ENCODE peak calls at places on chromosome 18, in five cellular contexts. B, V, J, K and Z are unnamed samples.

GRCh38 chr18:45166341-45167108 is 448.8 kb upstream of the SLC14A2 start:
- DNase-seq in B (no peak), V (no peak), J (no peak), K (no peak), Z (no peak)

GRCh38 chr18:22604390-22604985 is 186.8 kb upstream of the CTAGE1 start:
- DNase-seq in B (no peak), V (no peak), J (no peak), K (no peak), Z (no peak)

GRCh38 chr18:58221060-58221725 is 177.2 kb downstream of the NEDD4L start:
- DNase-seq in B (no peak), V (peak; percentile 61), J (no peak), K (no peak), Z (no peak)

GRCh38 chr18:26082475-26082874 is 7.9 kb downstream of the SS18 start:
- DNase-seq in B (no peak), V (no peak), J (no peak), K (no peak), Z (no peak)

GRCh38 chr18:65768379-65768778 is 17.6 kb downstream of the CDH7 start:
- DNase-seq in B (no peak), V (no peak), J (no peak), K (no peak), Z (no peak)

GRCh38 chr18:55110436-55110835 is 151.2 kb upstream of the CCDC68 start:
- DNase-seq in B (no peak), V (no peak), J (no peak), K (no peak), Z (no peak)

GRCh38 chr18:25503567-25504081 is 151.7 kb upstream of the ZNF521 start:
- DNase-seq in B (peak; percentile 63), V (no peak), J (no peak), K (no peak), Z (no peak)

GRCh38 chr18:36419188-36419912 is 121.8 kb downstream of the FHOD3 start:
- DNase-seq in B (no peak), V (no peak), J (no peak), K (no peak), Z (no peak)

GRCh38 chr18:74708169-74708568 is 110.5 kb downstream of the ZNF407 start:
- DNase-seq in B (no peak), V (no peak), J (no peak), K (no peak), Z (no peak)

GRCh38 chr18:45805551-45805950 is 19.9 kb upstream of the SIGLEC15 start:
- DNase-seq in B (no peak), V (no peak), J (no peak), K (no peak), Z (no peak)

GRCh38 chr18:54119524-54120019 is 104.9 kb downstream of the MBD2 start:
- DNase-seq in B (peak; percentile 4), V (peak; percentile 19), J (no peak), K (peak; percentile 16), Z (no peak)

GRCh38 chr18:73791081-73791480 is 356.6 kb downstream of the FBXO15 start:
- DNase-seq in B (no peak), V (no peak), J (no peak), K (no peak), Z (no peak)

GRCh38 chr18:55695091-55695490 is 107.1 kb upstream of the TCF4 start:
- DNase-seq in B (no peak), V (no peak), J (no peak), K (no peak), Z (no peak)

GRCh38 chr18:26003817-26004216 is 86.6 kb downstream of the SS18 start:
- DNase-seq in B (no peak), V (no peak), J (no peak), K (no peak), Z (no peak)

GRCh38 chr18:22176622-22177495 is 7.5 kb downstream of the GATA6 start:
- DNase-seq in B (no peak), V (no peak), J (no peak), K (no peak), Z (no peak)

GRCh38 chr18:38025433-38026038 is 459.9 kb upstream of the CELF4 start:
- DNase-seq in B (no peak), V (no peak), J (no peak), K (no peak), Z (no peak)

GRCh38 chr18:49061906-49062831 is 111.4 kb upstream of the SMAD7 start:
- DNase-seq in B (peak; percentile 76), V (no peak), J (no peak), K (no peak), Z (no peak)

GRCh38 chr18:23857756-23858155 is 156.8 kb upstream of the TTC39C start:
- DNase-seq in B (no peak), V (no peak), J (no peak), K (no peak), Z (no peak)

GRCh38 chr18:67692811-67693210 is 176.3 kb upstream of the DSEL start:
- DNase-seq in B (no peak), V (no peak), J (no peak), K (no peak), Z (no peak)

GRCh38 chr18:46621111-46621766 is 35.8 kb downstream of the LOXHD1 start:
- DNase-seq in B (no peak), V (no peak), J (no peak), K (no peak), Z (no peak)

GRCh38 chr18:55421612-55422381 is 166.2 kb downstream of the TCF4 start:
- DNase-seq in B (peak; percentile 61), V (no peak), J (no peak), K (no peak), Z (no peak)

GRCh38 chr18:78726326-78727056 is 253.1 kb upstream of the SALL3 start:
- DNase-seq in B (no peak), V (no peak), J (no peak), K (no peak), Z (no peak)

GRCh38 chr18:48827321-48828200 is 123.2 kb downstream of the SMAD7 start:
- DNase-seq in B (peak; percentile 42), V (peak; percentile 38), J (no peak), K (no peak), Z (no peak)

GRCh38 chr18:35334821-35335220 is 9.4 kb downstream of the ZNF24 start:
- DNase-seq in B (no peak), V (no peak), J (no peak), K (no peak), Z (no peak)

GRCh38 chr18:5455644-5456043 is 88.2 kb downstream of the EPB41L3 start:
- DNase-seq in B (peak; percentile 19), V (no peak), J (no peak), K (no peak), Z (no peak)

GRCh38 chr18:78913395-78913794 is 66.2 kb upstream of the SALL3 start:
- DNase-seq in B (no peak), V (no peak), J (no peak), K (no peak), Z (no peak)

GRCh38 chr18:59697236-59697932 is at the start of gene CCBE1:
- DNase-seq in B (no peak), V (peak; percentile 43), J (no peak), K (no peak), Z (no peak)

GRCh38 chr18:70420151-70420898 is 131.5 kb downstream of the SOCS6 start:
- DNase-seq in B (no peak), V (no peak), J (no peak), K (no peak), Z (no peak)

GRCh38 chr18:48910972-48911545 is 39.7 kb downstream of the SMAD7 start:
- DNase-seq in B (no peak), V (no peak), J (no peak), K (no peak), Z (no peak)

GRCh38 chr18:37762076-37762475 is 196.5 kb upstream of the CELF4 start:
- DNase-seq in B (no peak), V (no peak), J (no peak), K (no peak), Z (no peak)

GRCh38 chr18:39959839-39960238 is 1995.2 kb upstream of the PIK3C3 start:
- DNase-seq in B (no peak), V (no peak), J (no peak), K (no peak), Z (no peak)